ENCODE peak calls at places on chromosome 7, in six cellular contexts. One of them, this sample, is unnamed.

GRCh38 chr7:98210513-98211220 is 572 bp upstream of the BHLHA15 start:
- DNase-seq in PC-9: no peak
- DNase-seq in heart left ventricle: peak
- DNase-seq in HFFc6: no peak
- DNase-seq in CD4-positive, alpha-beta T cell: no peak
- DNase-seq in left lung: peak
- DNase-seq in this sample: no peak

GRCh38 chr7:98771519-98772241 is 98.1 kb downstream of the TMEM130 start:
- DNase-seq in PC-9: no peak
- DNase-seq in heart left ventricle: peak
- DNase-seq in HFFc6: peak
- DNase-seq in CD4-positive, alpha-beta T cell: no peak
- DNase-seq in left lung: peak
- DNase-seq in this sample: no peak

GRCh38 chr7:42964849-42965805 is 33.0 kb downstream of the MRPL32 start:
- DNase-seq in PC-9: no peak
- DNase-seq in heart left ventricle: no peak
- DNase-seq in HFFc6: no peak
- DNase-seq in CD4-positive, alpha-beta T cell: no peak
- DNase-seq in left lung: no peak
- DNase-seq in this sample: no peak

GRCh38 chr7:131692131-131692960 is 135.9 kb upstream of the PODXL start:
- DNase-seq in PC-9: peak
- DNase-seq in heart left ventricle: peak
- DNase-seq in HFFc6: no peak
- DNase-seq in CD4-positive, alpha-beta T cell: no peak
- DNase-seq in left lung: peak
- DNase-seq in this sample: no peak

GRCh38 chr7:44155191-44156185 is 14.4 kb upstream of the MYL7 start:
- DNase-seq in PC-9: no peak
- DNase-seq in heart left ventricle: no peak
- DNase-seq in HFFc6: no peak
- DNase-seq in CD4-positive, alpha-beta T cell: no peak
- DNase-seq in left lung: no peak
- DNase-seq in this sample: peak

GRCh38 chr7:50358306-50358705 is 53.8 kb downstream of the IKZF1 start:
- DNase-seq in PC-9: no peak
- DNase-seq in heart left ventricle: no peak
- DNase-seq in HFFc6: no peak
- DNase-seq in CD4-positive, alpha-beta T cell: no peak
- DNase-seq in left lung: no peak
- DNase-seq in this sample: no peak

GRCh38 chr7:43294080-43294630 is 181.7 kb downstream of the HECW1 start:
- DNase-seq in PC-9: peak
- DNase-seq in heart left ventricle: no peak
- DNase-seq in HFFc6: peak
- DNase-seq in CD4-positive, alpha-beta T cell: no peak
- DNase-seq in left lung: no peak
- DNase-seq in this sample: no peak

GRCh38 chr7:27453702-27454405 is 208.8 kb downstream of the HIBADH start:
- DNase-seq in PC-9: no peak
- DNase-seq in heart left ventricle: no peak
- DNase-seq in HFFc6: peak
- DNase-seq in CD4-positive, alpha-beta T cell: no peak
- DNase-seq in left lung: no peak
- DNase-seq in this sample: no peak

GRCh38 chr7:2157473-2158279 is 75.1 kb downstream of the MAD1L1 start:
- DNase-seq in PC-9: no peak
- DNase-seq in heart left ventricle: peak
- DNase-seq in HFFc6: peak
- DNase-seq in CD4-positive, alpha-beta T cell: no peak
- DNase-seq in left lung: peak
- DNase-seq in this sample: no peak

GRCh38 chr7:127578036-127578684 is 7.2 kb downstream of the GCC1 start:
- DNase-seq in PC-9: no peak
- DNase-seq in heart left ventricle: no peak
- DNase-seq in HFFc6: peak
- DNase-seq in CD4-positive, alpha-beta T cell: no peak
- DNase-seq in left lung: no peak
- DNase-seq in this sample: no peak

GRCh38 chr7:54846272-54846671 is 87.3 kb upstream of the SEC61G start:
- DNase-seq in PC-9: no peak
- DNase-seq in heart left ventricle: no peak
- DNase-seq in HFFc6: no peak
- DNase-seq in CD4-positive, alpha-beta T cell: no peak
- DNase-seq in left lung: no peak
- DNase-seq in this sample: no peak

GRCh38 chr7:112118581-112119566 is 87.3 kb downstream of the DOCK4 start:
- DNase-seq in PC-9: no peak
- DNase-seq in heart left ventricle: no peak
- DNase-seq in HFFc6: no peak
- DNase-seq in CD4-positive, alpha-beta T cell: no peak
- DNase-seq in left lung: no peak
- DNase-seq in this sample: no peak

GRCh38 chr7:47128719-47129118 is 453.2 kb downstream of the TNS3 start:
- DNase-seq in PC-9: no peak
- DNase-seq in heart left ventricle: no peak
- DNase-seq in HFFc6: no peak
- DNase-seq in CD4-positive, alpha-beta T cell: no peak
- DNase-seq in left lung: no peak
- DNase-seq in this sample: no peak

GRCh38 chr7:134814730-134815364 is 35.4 kb downstream of the CALD1 start:
- DNase-seq in PC-9: no peak
- DNase-seq in heart left ventricle: no peak
- DNase-seq in HFFc6: no peak
- DNase-seq in CD4-positive, alpha-beta T cell: no peak
- DNase-seq in left lung: no peak
- DNase-seq in this sample: no peak

GRCh38 chr7:151695856-151696555 is 176.3 kb upstream of the RHEB start:
- DNase-seq in PC-9: no peak
- DNase-seq in heart left ventricle: peak
- DNase-seq in HFFc6: no peak
- DNase-seq in CD4-positive, alpha-beta T cell: no peak
- DNase-seq in left lung: peak
- DNase-seq in this sample: no peak

GRCh38 chr7:132825932-132826480 is 249.7 kb upstream of the PLXNA4 start:
- DNase-seq in PC-9: no peak
- DNase-seq in heart left ventricle: no peak
- DNase-seq in HFFc6: no peak
- DNase-seq in CD4-positive, alpha-beta T cell: no peak
- DNase-seq in left lung: no peak
- DNase-seq in this sample: no peak

GRCh38 chr7:149202831-149203231 is 7.5 kb downstream of the ZNF282 start:
- DNase-seq in PC-9: no peak
- DNase-seq in heart left ventricle: no peak
- DNase-seq in HFFc6: peak
- DNase-seq in CD4-positive, alpha-beta T cell: no peak
- DNase-seq in left lung: no peak
- DNase-seq in this sample: no peak

GRCh38 chr7:136133491-136133990 is 156.4 kb upstream of the MTPN start:
- DNase-seq in PC-9: no peak
- DNase-seq in heart left ventricle: no peak
- DNase-seq in HFFc6: no peak
- DNase-seq in CD4-positive, alpha-beta T cell: no peak
- DNase-seq in left lung: no peak
- DNase-seq in this sample: no peak

GRCh38 chr7:24889611-24890010 is 90.4 kb downstream of the OSBPL3 start:
- DNase-seq in PC-9: no peak
- DNase-seq in heart left ventricle: no peak
- DNase-seq in HFFc6: no peak
- DNase-seq in CD4-positive, alpha-beta T cell: no peak
- DNase-seq in left lung: no peak
- DNase-seq in this sample: no peak

GRCh38 chr7:36838616-36839015 is 114.3 kb upstream of the AOAH start:
- DNase-seq in PC-9: no peak
- DNase-seq in heart left ventricle: no peak
- DNase-seq in HFFc6: no peak
- DNase-seq in CD4-positive, alpha-beta T cell: no peak
- DNase-seq in left lung: no peak
- DNase-seq in this sample: no peak

GRCh38 chr7:95690367-95690947 is 81.9 kb upstream of the DYNC1I1 start:
- DNase-seq in PC-9: peak
- DNase-seq in heart left ventricle: no peak
- DNase-seq in HFFc6: peak
- DNase-seq in CD4-positive, alpha-beta T cell: no peak
- DNase-seq in left lung: no peak
- DNase-seq in this sample: no peak

GRCh38 chr7:7512861-7513597 is 22.6 kb downstream of the COL28A1 start:
- DNase-seq in PC-9: no peak
- DNase-seq in heart left ventricle: no peak
- DNase-seq in HFFc6: no peak
- DNase-seq in CD4-positive, alpha-beta T cell: no peak
- DNase-seq in left lung: no peak
- DNase-seq in this sample: no peak

GRCh38 chr7:22445140-22445722 is 54.8 kb downstream of the STEAP1B start:
- DNase-seq in PC-9: no peak
- DNase-seq in heart left ventricle: peak
- DNase-seq in HFFc6: no peak
- DNase-seq in CD4-positive, alpha-beta T cell: no peak
- DNase-seq in left lung: peak
- DNase-seq in this sample: no peak

GRCh38 chr7:45573636-45574470 is at the start of gene ADCY1:
- DNase-seq in PC-9: no peak
- DNase-seq in heart left ventricle: peak
- DNase-seq in HFFc6: no peak
- DNase-seq in CD4-positive, alpha-beta T cell: no peak
- DNase-seq in left lung: peak
- DNase-seq in this sample: no peak

GRCh38 chr7:38411404-38411803 is 138.0 kb upstream of the TARP start:
- DNase-seq in PC-9: no peak
- DNase-seq in heart left ventricle: no peak
- DNase-seq in HFFc6: no peak
- DNase-seq in CD4-positive, alpha-beta T cell: no peak
- DNase-seq in left lung: no peak
- DNase-seq in this sample: no peak
- TF ChIP-seq CTCF in PC-9: no peak
- TF ChIP-seq CTCF in heart left ventricle: peak
- TF ChIP-seq CTCF in HFFc6: peak
- TF ChIP-seq CTCF in CD4-positive, alpha-beta T cell: no peak
- TF ChIP-seq CTCF in left lung: no peak
- TF ChIP-seq CTCF in this sample: no peak

GRCh38 chr7:150417863-150418262 is 32.6 kb upstream of the GIMAP8 start:
- DNase-seq in PC-9: no peak
- DNase-seq in heart left ventricle: no peak
- DNase-seq in HFFc6: no peak
- DNase-seq in CD4-positive, alpha-beta T cell: no peak
- DNase-seq in left lung: no peak
- DNase-seq in this sample: no peak
- TF ChIP-seq CTCF in PC-9: no peak
- TF ChIP-seq CTCF in heart left ventricle: no peak
- TF ChIP-seq CTCF in HFFc6: peak
- TF ChIP-seq CTCF in CD4-positive, alpha-beta T cell: no peak
- TF ChIP-seq CTCF in left lung: no peak
- TF ChIP-seq CTCF in this sample: no peak

GRCh38 chr7:32905175-32905662 is 13.7 kb upstream of the KBTBD2 start:
- DNase-seq in PC-9: peak
- DNase-seq in heart left ventricle: peak
- DNase-seq in HFFc6: peak
- DNase-seq in CD4-positive, alpha-beta T cell: peak
- DNase-seq in left lung: no peak
- DNase-seq in this sample: no peak
- TF ChIP-seq CTCF in PC-9: no peak
- TF ChIP-seq CTCF in heart left ventricle: no peak
- TF ChIP-seq CTCF in HFFc6: peak
- TF ChIP-seq CTCF in CD4-positive, alpha-beta T cell: no peak
- TF ChIP-seq CTCF in left lung: no peak
- TF ChIP-seq CTCF in this sample: no peak

DNA sequence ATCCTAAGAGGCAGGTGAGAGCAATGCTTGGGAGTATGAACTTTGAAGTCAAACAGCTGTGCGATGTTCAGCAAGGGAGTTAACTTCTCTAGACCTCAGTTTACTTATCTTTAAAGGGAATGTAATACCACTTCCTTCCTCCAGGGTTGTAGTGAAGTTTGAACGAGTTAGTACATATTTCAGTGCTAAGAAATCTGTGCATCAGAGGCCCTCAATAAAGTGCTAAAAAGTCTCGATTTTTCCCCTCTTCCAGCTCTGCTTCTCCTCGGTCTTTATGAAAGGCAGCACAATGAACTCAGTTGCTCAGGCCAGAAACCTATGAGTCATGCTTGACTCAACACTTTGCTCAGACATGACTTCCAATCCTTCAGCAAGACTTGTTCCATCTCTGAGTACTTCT is 418.9 kb downstream of the MDFIC start:
- DNase-seq in PC-9: peak
- DNase-seq in heart left ventricle: no peak
- DNase-seq in HFFc6: peak
- DNase-seq in CD4-positive, alpha-beta T cell: no peak
- DNase-seq in left lung: no peak
- DNase-seq in this sample: no peak
- TF ChIP-seq CTCF in PC-9: peak
- TF ChIP-seq CTCF in heart left ventricle: peak
- TF ChIP-seq CTCF in HFFc6: peak
- TF ChIP-seq CTCF in CD4-positive, alpha-beta T cell: no peak
- TF ChIP-seq CTCF in left lung: no peak
- TF ChIP-seq CTCF in this sample: no peak

GRCh38 chr7:157794764-157795101 is 457.9 kb downstream of the DNAJB6 start:
- DNase-seq in PC-9: no peak
- DNase-seq in heart left ventricle: no peak
- DNase-seq in HFFc6: no peak
- DNase-seq in CD4-positive, alpha-beta T cell: no peak
- DNase-seq in left lung: no peak
- DNase-seq in this sample: no peak
- TF ChIP-seq CTCF in PC-9: no peak
- TF ChIP-seq CTCF in heart left ventricle: no peak
- TF ChIP-seq CTCF in HFFc6: no peak
- TF ChIP-seq CTCF in CD4-positive, alpha-beta T cell: no peak
- TF ChIP-seq CTCF in left lung: no peak
- TF ChIP-seq CTCF in this sample: no peak

DNA sequence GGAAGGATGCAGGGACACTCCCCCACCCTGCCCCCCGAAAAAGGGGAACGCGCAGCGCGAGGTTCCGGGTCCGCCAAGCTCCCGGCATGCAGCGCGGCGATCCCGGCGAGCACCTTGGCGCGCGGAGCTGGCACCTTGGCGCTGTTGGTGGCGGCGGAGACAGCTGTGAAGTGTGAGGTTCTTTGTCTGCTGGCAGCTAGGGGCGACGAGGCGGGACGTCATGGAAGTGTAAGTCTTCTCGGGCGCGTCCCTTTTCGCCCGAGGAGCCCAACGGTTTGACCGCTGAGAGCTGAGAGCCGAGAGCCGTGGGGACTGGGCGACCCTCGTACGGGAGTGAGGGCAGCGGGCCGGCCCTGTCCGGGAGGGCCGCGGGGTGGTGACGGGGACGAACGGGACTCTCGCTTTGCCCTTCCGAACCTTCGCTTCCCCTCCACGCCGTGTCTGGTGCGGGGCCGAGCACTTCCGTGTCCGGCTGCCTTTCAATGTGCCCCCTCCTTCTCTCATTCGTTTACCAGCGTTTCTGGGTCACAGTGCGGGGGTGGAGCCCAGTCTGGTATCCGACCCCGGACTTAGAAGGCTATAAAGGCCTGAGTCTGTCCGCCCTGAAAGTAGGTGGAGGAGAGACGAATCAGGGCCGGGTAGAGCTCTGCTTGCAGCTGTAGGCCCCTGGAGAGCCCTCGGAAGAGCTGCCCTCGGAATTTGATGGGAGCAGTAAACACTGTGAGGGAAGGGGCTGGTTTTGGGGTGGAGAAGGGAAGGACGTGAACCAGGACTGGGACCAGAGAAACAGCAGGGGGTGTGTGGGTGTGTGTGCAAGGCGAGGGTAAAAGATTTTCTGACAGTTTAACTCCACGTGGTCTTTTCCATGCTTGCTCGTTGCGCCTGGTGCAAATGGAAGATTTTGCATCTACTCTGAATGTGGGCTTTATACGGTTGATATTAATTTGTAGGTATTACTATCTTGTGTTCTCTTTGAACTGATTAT is at the start of gene CRCP:
- DNase-seq in PC-9: peak
- DNase-seq in heart left ventricle: peak
- DNase-seq in HFFc6: peak
- DNase-seq in CD4-positive, alpha-beta T cell: peak
- DNase-seq in left lung: peak
- DNase-seq in this sample: peak
- TF ChIP-seq CTCF in PC-9: no peak
- TF ChIP-seq CTCF in heart left ventricle: peak
- TF ChIP-seq CTCF in HFFc6: peak
- TF ChIP-seq CTCF in CD4-positive, alpha-beta T cell: peak
- TF ChIP-seq CTCF in left lung: peak
- TF ChIP-seq CTCF in this sample: no peak

This sample was measured in activated B cell treated with CpG ODN at 0.5 μM for 24 hours.